ENCODE peak calls at places on chromosomes 4 and X, in nine cellular contexts. V, B, Q, R, Z, D, P, H and U are unnamed samples.

GRCh38 chrX:926070-926469 is 286.4 kb downstream of the CRLF2 start:
- DNase-seq in V (no peak), B (no peak), Q (no peak), R (no peak), Z (no peak), D (no peak), P (no peak), H (no peak), U (no peak)

GRCh38 chr4:37687666-37688065 is 1.5 kb upstream of the RELL1 start:
- DNase-seq in V (no peak), B (no peak), Q (no peak), R (no peak), Z (no peak), D (no peak), P (no peak), H (no peak), U (no peak)

GRCh38 chrX:1224954-1225353 is 12.5 kb upstream of the CRLF2 start:
- DNase-seq in V (no peak), B (no peak), Q (peak), R (no peak), Z (no peak), D (no peak), P (no peak), H (no peak), U (no peak)

GRCh38 chr4:55447826-55448225 is 52.1 kb downstream of the TMEM165 start:
- DNase-seq in V (no peak), B (no peak), Q (no peak), R (no peak), Z (no peak), D (peak), P (no peak), H (no peak), U (no peak)

GRCh38 chrX:119549327-119550016 is 15.7 kb downstream of the STEEP1 start:
- DNase-seq in V (no peak), B (no peak), Q (no peak), R (no peak), Z (no peak), D (no peak), P (no peak), H (no peak), U (no peak)

GRCh38 chr4:140252144-140252741 is 98.3 kb upstream of the MAML3 start:
- DNase-seq in V (no peak), B (no peak), Q (no peak), R (peak), Z (no peak), D (no peak), P (peak), H (no peak), U (no peak)

GRCh38 chr4:141375855-141376254 is 155.2 kb downstream of the ZNF330 start:
- DNase-seq in V (peak), B (no peak), Q (no peak), R (no peak), Z (peak), D (peak), P (peak), H (no peak), U (peak)

GRCh38 chrX:105331244-105331643 is 110.8 kb upstream of the TEX13A start:
- DNase-seq in V (peak), B (no peak), Q (no peak), R (no peak), Z (no peak), D (peak), P (no peak), H (no peak), U (no peak)

GRCh38 chrX:34873500-34874225 is 68.9 kb upstream of the FAM47B start:
- DNase-seq in V (no peak), B (no peak), Q (no peak), R (no peak), Z (peak), D (peak), P (no peak), H (no peak), U (no peak)